ENCODE peak calls at places on chromosomes 13 and 19, in seven cellular contexts. E is fibroblast of mammary gland; H is CD4-positive, alpha-beta memory T cell; L is stimulated activated CD8-positive, alpha-beta memory T cell treated with anti-CD3 and anti-CD28 coated beads, Interleukin-7, amount 100 ng/mL, for 1 hour; D is transverse colon; S is A172; J is activated CD4-positive, alpha-beta T cell treated with anti-CD3 and anti-CD28 coated beads, Interleukin-2, amount 50 U/mL, for 48 hours. Y is an unnamed sample.
A peak's percentile ranks its signal among the peaks of the same experiment; 100 is the strongest.

GRCh38 chr13:60019119-60019993 is 144.4 kb downstream of the DIAPH3 start:
- DNase-seq in H (no peak), J (no peak), D (no peak), E (peak; percentile 63), S (no peak), L (no peak), Y (no peak)

GRCh38 chr13:42048625-42049453 is at the start of gene DGKH:
- DNase-seq in J (peak; percentile 75), S (peak; percentile 40), E (peak; percentile 70), L (no peak), H (peak; percentile 57), D (peak; percentile 90), Y (no peak)

GRCh38 chr13:92838786-92839185 is 387.8 kb upstream of the GPC6 start:
- DNase-seq in J (no peak), D (no peak), S (peak; percentile 83), E (peak; percentile 96), H (no peak), L (no peak), Y (peak; percentile 54)

GRCh38 chr19:35006342-35006998 is 6.3 kb downstream of the GRAMD1A start:
- DNase-seq in S (peak; percentile 96), L (no peak), D (peak; percentile 71), J (no peak), E (peak; percentile 42), H (no peak), Y (no peak)

GRCh38 chr19:5572556-5573286 is 5.0 kb upstream of the TINCR start:
- DNase-seq in S (no peak), L (no peak), H (no peak), E (no peak), D (peak; percentile 75), J (no peak), Y (no peak)

GRCh38 chr19:38734426-38735256 is 9.6 kb downstream of the CAPN12 start:
- DNase-seq in H (peak; percentile 53), L (no peak), E (no peak), J (no peak), S (peak; percentile 74), D (peak; percentile 56), Y (no peak)

GRCh38 chr13:71213252-71213821 is 653.7 kb downstream of the DACH1 start:
- DNase-seq in S (no peak), J (no peak), H (no peak), D (no peak), E (no peak), L (no peak), Y (no peak)

GRCh38 chr13:113939905-113940339 is 34.0 kb downstream of the C13orf46 start:
- DNase-seq in J (no peak), L (no peak), E (no peak), D (peak; percentile 51), H (no peak), S (no peak), Y (no peak)

GRCh38 chr13:49021953-49022352 is 46.2 kb downstream of the FNDC3A start:
- DNase-seq in J (no peak), D (no peak), H (no peak), L (no peak), S (no peak), E (no peak), Y (no peak)

GRCh38 chr19:50720921-50721291 is 1.3 kb upstream of the SHANK1 start:
- DNase-seq in E (peak; percentile 69), L (no peak), D (no peak), H (no peak), J (no peak), S (no peak), Y (no peak)

GRCh38 chr19:16444273-16444597 is 27.5 kb downstream of the EPS15L1 start:
- DNase-seq in H (no peak), L (no peak), J (no peak), E (no peak), S (no peak), D (no peak), Y (no peak)

GRCh38 chr13:23609414-23610186 is 39.4 kb downstream of the TNFRSF19 start:
- DNase-seq in S (peak; percentile 25), J (no peak), L (no peak), H (no peak), D (no peak), E (peak; percentile 70), Y (no peak)

GRCh38 chr19:54478677-54479266 is 5.7 kb upstream of the CDC42EP5 start:
- DNase-seq in E (peak; percentile 60), D (no peak), J (no peak), H (no peak), L (no peak), S (peak; percentile 44), Y (no peak)

GRCh38 chr19:43664008-43664407 is 6.0 kb downstream of the PLAUR start:
- DNase-seq in S (no peak), E (no peak), D (no peak), L (no peak), J (no peak), H (peak; percentile 79), Y (no peak)

GRCh38 chr19:19461306-19461670 is 54.1 kb downstream of the TSSK6 start:
- DNase-seq in E (no peak), L (no peak), D (no peak), S (no peak), J (no peak), H (no peak), Y (no peak)

GRCh38 chr13:31896427-31896826 is 135.1 kb upstream of the FRY start:
- DNase-seq in L (no peak), S (peak; percentile 58), J (no peak), E (peak; percentile 92), D (no peak), H (no peak), Y (peak; percentile 54)

GRCh38 chr13:106617561-106617960 is 49.6 kb upstream of the ARGLU1 start:
- DNase-seq in J (no peak), L (no peak), E (peak; percentile 61), H (no peak), D (no peak), S (peak; percentile 72), Y (no peak)

GRCh38 chr19:13281567-13282291 is 131.5 kb downstream of the IER2 start:
- DNase-seq in H (no peak), L (no peak), D (no peak), E (peak; percentile 16), S (no peak), J (no peak), Y (no peak)

GRCh38 chr19:1237754-1238372 is at the start of gene CBARP:
- DNase-seq in L (no peak), E (no peak), H (no peak), J (no peak), S (no peak), D (no peak), Y (no peak)

GRCh38 chr19:13881231-13881691 is 4.3 kb downstream of the NANOS3 start:
- DNase-seq in L (no peak), J (no peak), S (peak; percentile 42), E (no peak), D (no peak), H (no peak), Y (no peak)

GRCh38 chr13:99124695-99125334 is 75.8 kb upstream of the UBAC2 start:
- DNase-seq in E (peak; percentile 64), D (no peak), J (no peak), H (peak; percentile 15), S (peak; percentile 85), L (no peak), Y (peak; percentile 9)

GRCh38 chr19:55333870-55334269 is 5.8 kb upstream of the KMT5C start:
- DNase-seq in E (no peak), D (peak; percentile 88), L (no peak), H (no peak), J (no peak), S (no peak), Y (no peak)

GRCh38 chr13:41952749-41953148 is 8.2 kb downstream of the VWA8 start:
- DNase-seq in L (no peak), J (no peak), E (no peak), H (no peak), S (no peak), D (no peak), Y (no peak)

GRCh38 chr19:33376423-33376822 is 2.9 kb downstream of the CEBPG start:
- DNase-seq in E (peak; percentile 96), S (peak; percentile 85), L (no peak), J (no peak), D (peak; percentile 91), H (no peak), Y (peak; percentile 38)

GRCh38 chr13:91245283-91245682 is 102.2 kb upstream of the MIR17HG start:
- DNase-seq in H (no peak), D (no peak), S (no peak), J (no peak), E (no peak), L (no peak), Y (no peak)

GRCh38 chr19:23273022-23273593 is 22.9 kb upstream of the ZNF724 start:
- DNase-seq in E (no peak), D (peak; percentile 21), H (peak; percentile 23), S (no peak), J (no peak), L (no peak), Y (no peak)

Y was measured in AG04449.